ENCODE peak calls at places on chromosomes 16 and 17, in nine cellular contexts. J is kidney epithelial cell; U is brain pericyte; C is BJ; W is uterus; T is stimulated activated naive B cell treated with anti-CD40 and anti-IgM and Interleukin-4, amounts not matched to agents 10 μg/mL and 1 μg/mL and 100 μg/mL, for 72 hours; R is activated CD4-positive, alpha-beta T cell treated with anti-CD3 and anti-CD28 coated beads for 48 hours; I is left ventricle myocardium inferior; Y is amniotic stem cell. H is an unnamed sample.

GRCh38 chr17:28717578-28718316 is at the start of gene RAB34:
- DNase-seq in J (no peak), U (peak), C (peak), W (peak), T (peak), R (peak), I (peak), Y (peak), H (no peak)

GRCh38 chr17:12744298-12744697 is 45.0 kb upstream of the ARHGAP44 start:
- DNase-seq in J (no peak), U (no peak), C (no peak), W (no peak), T (no peak), R (no peak), I (peak), Y (no peak), H (no peak)

GRCh38 chr16:51164167-51164566 is 13.1 kb upstream of the SALL1 start:
- DNase-seq in J (peak), U (no peak), C (no peak), W (peak), T (no peak), R (no peak), I (no peak), Y (no peak), H (no peak)

GRCh38 chr16:85888405-85889331 is 10.3 kb upstream of the IRF8 start:
- DNase-seq in J (peak), U (no peak), C (peak), W (no peak), T (peak), R (peak), I (no peak), Y (no peak), H (no peak)

GRCh38 chr17:7857724-7858486 is at the start of gene CYB5D1:
- DNase-seq in J (peak), U (no peak), C (no peak), W (peak), T (peak), R (peak), I (peak), Y (peak), H (peak)

GRCh38 chr16:2811703-2812471 is 5.2 kb upstream of the PRSS21 start:
- DNase-seq in J (no peak), U (no peak), C (no peak), W (no peak), T (no peak), R (no peak), I (no peak), Y (no peak), H (no peak)

GRCh38 chr16:77402118-77402517 is 32.7 kb downstream of the ADAMTS18 start:
- DNase-seq in J (no peak), U (no peak), C (no peak), W (peak), T (no peak), R (no peak), I (no peak), Y (no peak), H (no peak)

GRCh38 chr16:11097782-11098167 is 153.4 kb downstream of the CLEC16A start:
- DNase-seq in J (no peak), U (no peak), C (no peak), W (no peak), T (no peak), R (no peak), I (no peak), Y (no peak), H (no peak)

GRCh38 chr17:56891751-56892150 is 22.1 kb downstream of the TRIM25 start:
- DNase-seq in J (no peak), U (no peak), C (no peak), W (no peak), T (no peak), R (peak), I (peak), Y (no peak), H (no peak)

GRCh38 chr17:28755486-28755885 is 11.7 kb downstream of the TRAF4 start:
- DNase-seq in J (no peak), U (no peak), C (no peak), W (no peak), T (no peak), R (no peak), I (no peak), Y (no peak), H (no peak)

GRCh38 chr16:54936979-54937672 is 6.5 kb downstream of the IRX5 start:
- DNase-seq in J (no peak), U (no peak), C (no peak), W (no peak), T (no peak), R (peak), I (no peak), Y (no peak), H (no peak)

H was measured in gastrocnemius medialis.